ENCODE peak calls at places on chromosomes 13 and 19, in seven cellular contexts. G is ovary, H is tibial artery, L is endodermal cell, T is HCT116, A is neural progenitor cell, E is left lung. F is an unnamed sample. For H3K4me1, the result is how much of the 10 kb centered on the place peaks cover.

GRCh38 chr13:74678308-74678958 is 544.2 kb upstream of the KLF12 start:
- DNase-seq in G (no peak), H (no peak), L (no peak), T (no peak), A (no peak), E (no peak), F (no peak)

GRCh38 chr13:49635599-49636433 is 7.5 kb downstream of the ARL11 start:
- DNase-seq in G (peak), H (no peak), L (peak), T (no peak), A (no peak), E (no peak), F (peak)

GRCh38 chr19:51372649-51373504 is at the start of gene NKG7:
- DNase-seq in G (no peak), H (no peak), L (no peak), T (no peak), A (no peak), E (no peak), F (no peak)

GRCh38 chr19:13764821-13765394 is 586 bp downstream of the MRI1 start:
- DNase-seq in G (peak), H (no peak), L (peak), T (no peak), A (peak), E (no peak), F (no peak)

GRCh38 chr13:30142502-30143211 is 164.7 kb downstream of the KATNAL1 start:
- DNase-seq in G (peak), H (no peak), L (peak), T (peak), A (no peak), E (no peak), F (no peak)

GRCh38 chr19:1063909-1064660 is 2.9 kb upstream of the ARHGAP45 start:
- DNase-seq in G (no peak), H (no peak), L (peak), T (no peak), A (no peak), E (no peak), F (no peak)

GRCh38 chr19:35938282-35939224 is 2.4 kb downstream of the LRFN3 start:
- DNase-seq in G (no peak), H (no peak), L (no peak), T (no peak), A (no peak), E (no peak), F (no peak)

GRCh38 chr13:44140146-44140545 is 233.5 kb upstream of the SERP2 start:
- DNase-seq in G (no peak), H (no peak), L (peak), T (no peak), A (peak), E (no peak), F (no peak)

GRCh38 chr19:56678205-56678604 is 6.6 kb upstream of the ZNF835 start:
- DNase-seq in G (no peak), H (no peak), L (no peak), T (no peak), A (no peak), E (no peak), F (no peak)

GRCh38 chr13:42350141-42350540 is 78.2 kb downstream of the AKAP11 start:
- DNase-seq in G (no peak), H (no peak), L (peak), T (no peak), A (no peak), E (no peak), F (no peak)

GRCh38 chr19:14536926-14537692 is 7.7 kb downstream of the TECR start:
- DNase-seq in G (peak), H (peak), L (peak), T (peak), A (peak), E (peak), F (peak)

GRCh38 chr13:97851269-97851668 is 102.2 kb upstream of the IPO5 start:
- DNase-seq in G (no peak), H (no peak), L (peak), T (no peak), A (no peak), E (no peak), F (no peak)

GRCh38 chr19:50329146-50329925 is at the start of gene KCNC3:
- DNase-seq in G (peak), H (peak), L (peak), T (peak), A (peak), E (peak), F (peak)

GRCh38 chr13:102726430-102726829 is 31.6 kb upstream of the METTL21C start:
- DNase-seq in G (no peak), H (no peak), L (no peak), T (no peak), A (no peak), E (no peak), F (no peak)

GRCh38 chr19:3506384-3507340 is 551 bp downstream of the FZR1 start:
- DNase-seq in G (peak), H (peak), L (peak), T (no peak), A (peak), E (peak), F (peak)

GRCh38 chr19:4537953-4538600 is 1.8 kb downstream of the LRG1 start:
- DNase-seq in G (no peak), H (no peak), L (peak), T (no peak), A (peak), E (no peak), F (no peak)

GRCh38 chr13:34412817-34413365 is 529.2 kb upstream of the NBEA start:
- DNase-seq in G (no peak), H (no peak), L (no peak), T (no peak), A (no peak), E (no peak), F (no peak)

GRCh38 chr19:4362871-4363545 is 19.6 kb downstream of the MPND start:
- DNase-seq in G (no peak), H (no peak), L (peak), T (no peak), A (peak), E (no peak), F (no peak)

GRCh38 chr13:52051400-52051799 is 26.9 kb downstream of the UTP14C start:
- DNase-seq in G (no peak), H (no peak), L (no peak), T (no peak), A (no peak), E (no peak), F (no peak)

GRCh38 chr19:53868091-53868891 is 608 bp downstream of the MYADM start:
- DNase-seq in G (peak), H (peak), L (peak), T (no peak), A (peak), E (peak), F (peak)

GRCh38 chr19:5282926-5283325 is 57.7 kb downstream of the PTPRS start:
- DNase-seq in G (no peak), H (peak), L (no peak), T (no peak), A (no peak), E (no peak), F (no peak)

DNA sequence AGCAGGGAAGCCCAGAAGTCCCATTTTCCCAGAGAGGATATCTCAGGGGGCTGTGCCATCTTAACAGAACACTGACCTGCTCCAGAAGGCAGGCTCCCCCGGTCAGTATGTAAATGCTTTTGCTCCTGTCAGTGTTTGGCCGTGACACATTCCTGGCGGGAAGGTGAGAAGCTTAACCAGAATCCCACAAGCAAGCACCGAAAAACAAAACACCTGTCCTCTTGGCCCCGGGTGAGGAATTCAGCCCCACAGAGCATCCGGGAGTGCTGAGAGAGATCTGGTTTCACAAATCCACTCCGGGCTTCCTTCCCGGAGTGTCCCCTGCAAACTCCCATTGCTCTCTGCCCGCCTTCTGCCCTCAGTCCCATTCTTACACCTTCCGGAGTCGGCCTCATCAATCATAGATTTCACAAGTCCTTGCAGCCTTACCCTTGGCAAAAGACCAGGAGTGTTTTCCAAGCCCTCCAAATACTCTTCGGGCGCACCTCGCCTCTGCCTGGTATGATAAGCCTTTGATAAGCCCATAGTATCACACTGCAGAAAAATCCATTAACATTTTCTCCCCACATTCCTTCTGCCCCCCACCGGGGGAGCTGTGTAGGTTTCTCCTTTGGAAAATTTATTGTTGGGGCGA is 12.2 kb downstream of the TPM4 start:
- DNase-seq in G (no peak), H (no peak), L (peak), T (no peak), A (no peak), E (peak), F (no peak)
- H3K4me3 ChIP-seq in G (no peak), H (no peak), L (no peak), T (no peak), A (no peak), E (no peak), F (no peak)

GRCh38 chr19:38012944-38013343 is 105.9 kb downstream of the SIPA1L3 start:
- DNase-seq in G (no peak), H (no peak), L (peak), T (no peak), A (no peak), E (no peak), F (no peak)
- TF ChIP-seq CTCF in G (no peak), H (no peak), L (no peak), T (no peak), A (no peak), E (no peak), F (no peak)

GRCh38 chr19:47096721-47097120 is 16.9 kb downstream of the ZC3H4 start:
- DNase-seq in G (no peak), H (no peak), L (no peak), T (no peak), A (no peak), E (no peak), F (no peak)
- H3K4me1 ChIP-seq in G (under half), H (under half), L (under half), T (half or more), A (under half), E (half or more), F (half or more)

GRCh38 chr13:85313761-85314503 is 485.3 kb downstream of the SLITRK6 start:
- DNase-seq in G (no peak), H (no peak), L (peak), T (peak), A (no peak), E (no peak), F (no peak)

GRCh38 chr13:85316501-85316900 is 482.7 kb downstream of the SLITRK6 start:
- DNase-seq in G (no peak), H (no peak), L (no peak), T (no peak), A (no peak), E (no peak), F (no peak)

GRCh38 chr13:85312071-85312470 is 487.1 kb downstream of the SLITRK6 start:
- DNase-seq in G (no peak), H (no peak), L (no peak), T (no peak), A (no peak), E (no peak), F (no peak)

GRCh38 chr13:85314686-85315085 is 484.5 kb downstream of the SLITRK6 start:
- DNase-seq in G (no peak), H (no peak), L (no peak), T (no peak), A (peak), E (no peak), F (no peak)

GRCh38 chr13:85317781-85318180 is 481.4 kb downstream of the SLITRK6 start:
- DNase-seq in G (no peak), H (no peak), L (no peak), T (no peak), A (no peak), E (no peak), F (no peak)
- H3K4me3 ChIP-seq in G (no peak), H (no peak), L (no peak), T (no peak), A (no peak), E (no peak), F (no peak)

GRCh38 chr13:26771796-26772195 is 11.2 kb upstream of the GPR12 start:
- DNase-seq in G (no peak), H (no peak), L (no peak), T (no peak), A (no peak), E (no peak), F (no peak)
- TF ChIP-seq CTCF in G (no peak), H (no peak), L (no peak), T (no peak), A (no peak), E (no peak), F (no peak)

GRCh38 chr19:10736916-10737551 is 19.2 kb downstream of the DNM2 start:
- DNase-seq in G (no peak), H (no peak), L (no peak), T (no peak), A (no peak), E (peak), F (no peak)
- H3K4me1 ChIP-seq in G (under half), H (under half), L (under half), T (under half), A (under half), E (half or more), F (half or more)

GRCh38 chr19:42095814-42096230 is 19.9 kb downstream of the ZNF574 start:
- DNase-seq in G (no peak), H (no peak), L (peak), T (no peak), A (peak), E (no peak), F (no peak)
- H3K4me3 ChIP-seq in G (no peak), H (no peak), L (no peak), T (no peak), A (peak), E (no peak), F (no peak)